ENCODE peak calls at places on chromosomes 1 and 21, in six cellular contexts. M is HepG2, F is HCT116, W is GM12878, Q is K562, A is H1. G is an unnamed sample.
A peak's percentile ranks its signal among the peaks of the same experiment; 100 is the strongest.

GRCh38 chr1:184973308-184974085 is 811 bp downstream of the NIBAN1 start:
- DNase-seq in A (peak; percentile 77), Q (peak; percentile 66), W (peak; percentile 56), M (no peak), F (no peak), G (peak; percentile 28)

GRCh38 chr1:216705686-216706085 is 17.5 kb downstream of the ESRRG start:
- DNase-seq in M (no peak), Q (no peak), A (no peak), W (no peak), F (no peak), G (no peak)

GRCh38 chr1:20123696-20124450 is 4.5 kb upstream of the PLA2G2D start:
- DNase-seq in M (no peak), A (no peak), F (no peak), Q (no peak), W (no peak), G (no peak)

GRCh38 chr1:2377751-2378440 is 13.5 kb downstream of the MORN1 start:
- DNase-seq in M (no peak), F (no peak), Q (no peak), W (no peak), A (no peak), G (no peak)

GRCh38 chr1:233613252-233614172 is at the start of gene KCNK1:
- DNase-seq in A (peak; percentile 86), F (peak; percentile 83), W (no peak), M (no peak), Q (peak; percentile 77), G (peak; percentile 65)

GRCh38 chr1:112517231-112517630 is 8.5 kb downstream of the WNT2B start:
- DNase-seq in A (no peak), M (no peak), Q (no peak), F (no peak), W (no peak), G (no peak)

GRCh38 chr21:34570315-34570714 is 44.6 kb downstream of the RCAN1 start:
- DNase-seq in M (no peak), Q (no peak), F (no peak), W (no peak), A (no peak), G (no peak)

GRCh38 chr1:39653546-39654031 is 14.1 kb upstream of the HEYL start:
- DNase-seq in M (peak; percentile 44), W (peak; percentile 23), A (peak; percentile 77), F (peak; percentile 71), Q (peak; percentile 73), G (peak; percentile 55)

DNA sequence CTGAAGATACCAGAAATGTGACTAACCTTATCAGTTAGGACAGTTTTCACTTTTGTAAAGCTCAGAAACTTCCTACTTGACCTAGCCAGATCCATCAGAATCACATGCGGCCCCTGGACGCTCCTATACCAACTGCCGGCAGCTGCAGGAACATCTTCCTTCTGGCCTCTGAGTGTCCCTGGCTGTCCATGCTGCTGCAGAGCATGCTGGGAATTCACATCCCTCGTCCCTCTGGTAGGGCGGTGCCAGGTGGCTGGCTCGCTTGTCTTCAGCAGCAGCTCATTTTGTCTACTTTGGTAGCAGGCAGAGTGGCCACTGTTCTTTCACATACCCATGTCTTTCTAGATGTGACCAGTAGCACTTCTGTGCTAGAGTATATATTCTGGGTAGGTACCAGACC is 34.4 kb downstream of the HHAT start:
- DNase-seq in Q (no peak), W (no peak), A (no peak), M (no peak), F (no peak), G (no peak)
- TF ChIP-seq ZNF274 in Q (no peak), W (no peak), A (no peak), M (no peak), F (no peak), G (no peak)

GRCh38 chr1:220028496-220028895 is 17.8 kb downstream of the EPRS1 start:
- DNase-seq in F (no peak), W (no peak), Q (no peak), M (no peak), A (no peak), G (no peak)

DNA sequence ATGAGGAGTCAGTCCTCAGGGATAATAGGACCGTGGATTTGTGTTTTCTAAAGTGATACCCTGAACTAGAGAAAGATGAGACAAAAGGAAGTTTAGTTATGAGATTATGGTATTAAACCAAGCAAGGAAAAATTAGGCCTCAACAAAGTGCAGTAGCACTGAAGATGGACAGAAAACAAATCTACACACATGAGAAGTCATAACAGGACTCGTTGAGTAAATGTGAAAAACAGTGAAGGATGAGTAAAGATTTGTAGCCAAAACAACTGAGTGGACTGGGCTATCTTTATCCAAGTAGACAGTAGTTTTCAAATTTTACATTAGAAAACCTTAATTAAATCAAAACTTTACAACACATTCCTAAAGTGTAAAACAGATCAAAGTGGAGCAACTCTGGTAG is 15.0 kb downstream of the EPRS1 start:
- DNase-seq in W (no peak), F (no peak), Q (no peak), A (no peak), M (no peak), G (no peak)
- H3K4me1 ChIP-seq in W (no peaks in the 10 kb centered on the region), F (no peaks in the 10 kb centered on the region), Q (no peaks in the 10 kb centered on the region), A (no peaks in the 10 kb centered on the region), M (no peaks in the 10 kb centered on the region), G (no peaks in the 10 kb centered on the region)

GRCh38 chr1:205071028-205071409 is 13.2 kb downstream of the TMEM81 start:
- DNase-seq in A (no peak), M (no peak), F (no peak), W (no peak), Q (no peak), G (no peak)

GRCh38 chr1:205068001-205068400 is 16.3 kb downstream of the TMEM81 start:
- DNase-seq in Q (no peak), W (no peak), M (no peak), F (no peak), A (no peak), G (no peak)

GRCh38 chr1:205071801-205072200 is 12.5 kb downstream of the TMEM81 start:
- DNase-seq in W (no peak), F (no peak), M (no peak), A (no peak), Q (no peak), G (no peak)

GRCh38 chr1:205068457-205069035 is 15.7 kb downstream of the TMEM81 start:
- DNase-seq in W (no peak), F (no peak), M (no peak), Q (no peak), A (no peak), G (no peak)

GRCh38 chr1:205069371-205070125 is 14.7 kb downstream of the TMEM81 start:
- DNase-seq in F (no peak), W (no peak), A (no peak), Q (no peak), M (no peak), G (no peak)
- TF ChIP-seq ZNF274 in F (no peak), W (no peak), A (no peak), Q (no peak), M (no peak), G (no peak)

DNA sequence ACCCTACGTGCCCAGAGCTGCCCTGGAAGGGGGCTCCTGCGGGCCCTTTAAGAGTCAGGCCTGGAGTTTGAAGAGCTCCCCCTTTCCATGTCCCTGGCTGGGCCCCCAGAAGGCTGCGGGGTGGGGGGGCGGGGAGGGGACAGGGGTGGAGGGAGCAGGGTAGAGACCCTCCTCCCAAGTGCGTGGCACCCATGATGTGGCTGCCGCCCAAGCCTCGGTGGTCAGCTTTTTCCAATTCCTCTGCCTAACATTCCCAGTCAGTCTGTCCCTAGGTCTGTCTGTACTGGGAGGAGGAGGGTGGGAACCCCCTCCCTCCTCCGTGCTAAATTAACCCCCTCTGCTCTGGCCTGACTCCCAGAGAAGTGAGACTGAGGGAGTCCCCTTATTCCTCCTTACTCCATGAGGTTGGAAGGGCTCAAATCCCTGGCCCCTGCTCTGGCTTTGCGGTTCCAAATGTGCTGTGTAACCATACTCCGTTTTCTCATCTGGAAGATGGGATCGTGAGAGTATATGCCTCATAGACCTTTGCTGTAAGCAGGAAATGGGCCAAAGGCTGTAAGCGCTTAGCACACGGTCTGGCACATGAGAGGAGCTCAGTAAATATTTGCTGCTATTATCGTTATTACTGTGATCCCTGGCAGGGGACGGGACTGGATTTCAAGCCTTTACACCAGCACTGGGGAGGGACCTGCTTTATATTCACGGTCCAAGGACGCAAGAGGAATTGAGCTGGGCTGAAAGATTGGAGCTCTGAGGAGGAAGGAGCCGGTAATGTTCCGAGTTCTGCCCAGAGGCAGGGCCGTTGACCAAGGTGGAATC is 653 bp upstream of the COL16A1 start:
- DNase-seq in F (no peak), W (no peak), M (peak; percentile 73), A (peak; percentile 62), Q (no peak), G (no peak)
- H3K4me1 ChIP-seq in F (peaks cover 57% of the 10 kb centered on the region), W (peaks cover 50% of the 10 kb centered on the region), M (peaks cover 76% of the 10 kb centered on the region), A (peaks cover 15% of the 10 kb centered on the region), Q (peaks cover 14% of the 10 kb centered on the region), G (peaks cover 42% of the 10 kb centered on the region)

DNA sequence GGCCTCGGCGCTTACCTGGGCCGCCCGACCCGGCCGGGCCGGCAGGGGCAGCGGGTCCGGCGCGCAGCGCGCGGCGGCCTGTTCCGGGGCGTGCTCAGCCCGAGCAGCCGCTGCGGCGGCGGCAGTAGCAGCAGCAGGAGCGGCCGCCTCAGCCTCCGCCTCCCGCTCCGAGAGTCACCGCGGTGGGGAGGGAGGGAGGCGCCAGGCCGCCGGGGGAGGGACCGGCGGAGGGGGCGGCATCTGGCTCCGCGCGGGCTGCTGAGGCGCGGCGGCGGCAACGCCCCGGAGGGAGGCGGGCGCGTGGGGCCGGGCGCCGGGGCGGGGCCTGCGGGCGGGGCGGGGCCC is at the start of gene CTNNBIP1:
- DNase-seq in M (no peak), F (no peak), A (no peak), Q (no peak), W (no peak), G (no peak)
- TF ChIP-seq ZNF274 in M (no peak), F (no peak), A (no peak), Q (no peak), W (no peak), G (no peak)

GRCh38 chr1:116755681-116756080 is 1.5 kb downstream of the CD2 start:
- DNase-seq in M (no peak), Q (no peak), W (no peak), F (no peak), A (no peak), G (no peak)

GRCh38 chr1:116751149-116751548 is 3.1 kb upstream of the CD2 start:
- DNase-seq in W (no peak), M (no peak), A (no peak), F (no peak), Q (no peak), G (no peak)

GRCh38 chr1:116754203-116754977 is at the start of gene CD2:
- DNase-seq in M (no peak), A (no peak), Q (no peak), F (no peak), W (no peak), G (no peak)

GRCh38 chr1:116751626-116752025 is 2.6 kb upstream of the CD2 start:
- DNase-seq in F (no peak), A (no peak), M (no peak), Q (no peak), W (no peak), G (no peak)

GRCh38 chr1:116755036-116755435 is 806 bp downstream of the CD2 start:
- DNase-seq in F (no peak), M (no peak), A (no peak), Q (no peak), W (no peak), G (no peak)
- H3K4me1 ChIP-seq in F (no peaks in the 10 kb centered on the region), M (no peaks in the 10 kb centered on the region), A (no peaks in the 10 kb centered on the region), Q (peaks cover 16% of the 10 kb centered on the region), W (no peaks in the 10 kb centered on the region), G (no peaks in the 10 kb centered on the region)

GRCh38 chr1:240399381-240399780 is 212.6 kb downstream of the GREM2 start:
- DNase-seq in Q (peak; percentile 11), M (no peak), A (no peak), W (no peak), F (no peak), G (peak; percentile 18)
- TF ChIP-seq ZNF274 in Q (no peak), M (no peak), A (no peak), W (no peak), F (no peak), G (no peak)